ENCODE peak calls at places on chromosomes 12 and 14, in seven cellular contexts. L, Z, O, S, N, X and M are unnamed samples. For H3K4me1, the result is how much of the 10 kb centered on the place peaks cover.

GRCh38 chr14:98956181-98956580 is 315.8 kb downstream of the BCL11B start:
- DNase-seq in L (no peak), Z (no peak), O (no peak), S (no peak), N (peak), X (no peak), M (peak)

GRCh38 chr12:81245918-81246611 is 168.2 kb downstream of the ACSS3 start:
- DNase-seq in L (no peak), Z (no peak), O (no peak), S (no peak), N (no peak), X (no peak), M (peak)

GRCh38 chr14:103033744-103034143 is 23.6 kb downstream of the CDC42BPB start:
- DNase-seq in L (no peak), Z (no peak), O (no peak), S (no peak), N (peak), X (peak), M (no peak)

GRCh38 chr12:98424726-98425401 is 90.5 kb upstream of the TMPO start:
- DNase-seq in L (peak), Z (peak), O (peak), S (peak), N (no peak), X (peak), M (no peak)

GRCh38 chr14:105193916-105194782 is 13.0 kb upstream of the NUDT14 start:
- DNase-seq in L (no peak), Z (no peak), O (no peak), S (peak), N (no peak), X (no peak), M (no peak)

GRCh38 chr14:63039800-63040380 is 5.4 kb downstream of the KCNH5 start:
- DNase-seq in L (no peak), Z (no peak), O (peak), S (peak), N (no peak), X (no peak), M (no peak)

GRCh38 chr14:95340201-95340697 is 20.5 kb upstream of the CLMN start:
- DNase-seq in L (no peak), Z (peak), O (no peak), S (no peak), N (no peak), X (peak), M (no peak)

GRCh38 chr14:100622234-100622633 is 35.0 kb upstream of the BEGAIN start:
- DNase-seq in L (no peak), Z (no peak), O (no peak), S (peak), N (peak), X (peak), M (no peak)

GRCh38 chr12:26941251-26941650 is 3.0 kb downstream of the FGFR1OP2 start:
- DNase-seq in L (no peak), Z (no peak), O (no peak), S (no peak), N (no peak), X (no peak), M (no peak)

GRCh38 chr12:122506393-122506938 is 5.7 kb upstream of the ZCCHC8 start:
- DNase-seq in L (no peak), Z (no peak), O (no peak), S (no peak), N (no peak), X (no peak), M (no peak)

GRCh38 chr14:71591929-71592328 is 340.3 kb upstream of the RGS6 start:
- DNase-seq in L (peak), Z (no peak), O (no peak), S (no peak), N (no peak), X (no peak), M (no peak)

GRCh38 chr12:116319316-116319715 is 41.8 kb upstream of the MED13L start:
- DNase-seq in L (no peak), Z (no peak), O (no peak), S (no peak), N (no peak), X (no peak), M (no peak)

GRCh38 chr14:21626491-21627230 is 8.1 kb downstream of the OR10G2 start:
- DNase-seq in L (no peak), Z (no peak), O (no peak), S (no peak), N (no peak), X (no peak), M (no peak)

GRCh38 chr14:30443368-30444007 is 115.5 kb upstream of the G2E3 start:
- DNase-seq in L (peak), Z (no peak), O (peak), S (peak), N (no peak), X (no peak), M (no peak)

GRCh38 chr12:113422030-113422900 is at the start of gene SDSL:
- DNase-seq in L (peak), Z (peak), O (peak), S (peak), N (peak), X (peak), M (no peak)

GRCh38 chr14:74954232-74954946 is 1.0 kb downstream of the PGF start:
- DNase-seq in L (no peak), Z (no peak), O (no peak), S (peak), N (no peak), X (no peak), M (no peak)

GRCh38 chr12:118520428-118520827 is 144.1 kb downstream of the SUDS3 start:
- DNase-seq in L (no peak), Z (no peak), O (no peak), S (no peak), N (no peak), X (no peak), M (no peak)

GRCh38 chr14:95257521-95257920 is 62.2 kb downstream of the CLMN start:
- DNase-seq in L (no peak), Z (no peak), O (no peak), S (no peak), N (no peak), X (no peak), M (no peak)

GRCh38 chr14:52352546-52352945 is 38.4 kb downstream of the PTGER2 start:
- DNase-seq in L (no peak), Z (no peak), O (no peak), S (no peak), N (no peak), X (no peak), M (no peak)

GRCh38 chr12:112023759-112024396 is 10.7 kb downstream of the ERP29 start:
- DNase-seq in L (no peak), Z (no peak), O (peak), S (no peak), N (no peak), X (no peak), M (no peak)

GRCh38 chr12:63882844-63883243 is 38.3 kb downstream of the SRGAP1 start:
- DNase-seq in L (no peak), Z (no peak), O (peak), S (peak), N (no peak), X (no peak), M (no peak)

GRCh38 chr12:123657211-123657610 is 13.7 kb upstream of the TCTN2 start:
- DNase-seq in L (no peak), Z (no peak), O (peak), S (no peak), N (no peak), X (no peak), M (no peak)

GRCh38 chr12:124369055-124369900 is 74.4 kb downstream of the RFLNA start:
- DNase-seq in L (no peak), Z (peak), O (no peak), S (peak), N (peak), X (peak), M (no peak)

GRCh38 chr12:6476496-6476895 is 6.0 kb upstream of the VAMP1 start:
- DNase-seq in L (no peak), Z (no peak), O (no peak), S (no peak), N (no peak), X (no peak), M (no peak)

GRCh38 chr12:132955094-132955932 is 793 bp downstream of the ZNF605 start:
- DNase-seq in L (no peak), Z (peak), O (peak), S (no peak), N (peak), X (peak), M (no peak)

GRCh38 chr14:89617471-89618291 is 200.6 kb upstream of the FOXN3 start:
- DNase-seq in L (no peak), Z (peak), O (peak), S (peak), N (no peak), X (peak), M (no peak)
- TF ChIP-seq POLR2AphosphoS5 in L (no peak), Z (no peak), O (peak), S (no peak), N (no peak), X (no peak), M (no peak)

GRCh38 chr14:68522510-68523325 is 270.1 kb downstream of the ZFP36L1 start:
- DNase-seq in L (no peak), Z (no peak), O (no peak), S (no peak), N (no peak), X (no peak), M (peak)

GRCh38 chr14:68521952-68522509 is 270.8 kb downstream of the ZFP36L1 start:
- DNase-seq in L (no peak), Z (no peak), O (no peak), S (no peak), N (no peak), X (no peak), M (peak)

GRCh38 chr14:68521557-68521901 is 271.3 kb downstream of the ZFP36L1 start:
- DNase-seq in L (no peak), Z (no peak), O (no peak), S (no peak), N (no peak), X (no peak), M (no peak)

GRCh38 chr14:68523994-68524725 is 268.7 kb downstream of the ZFP36L1 start:
- DNase-seq in L (no peak), Z (no peak), O (no peak), S (no peak), N (no peak), X (no peak), M (peak)

GRCh38 chr14:68523326-68523610 is 269.6 kb downstream of the ZFP36L1 start:
- DNase-seq in L (no peak), Z (no peak), O (no peak), S (no peak), N (no peak), X (no peak), M (peak)
- H3K4me1 ChIP-seq in L (half or more), Z (under half), O (under half), S (under half), N (under half), X (half or more), M (half or more)

DNA sequence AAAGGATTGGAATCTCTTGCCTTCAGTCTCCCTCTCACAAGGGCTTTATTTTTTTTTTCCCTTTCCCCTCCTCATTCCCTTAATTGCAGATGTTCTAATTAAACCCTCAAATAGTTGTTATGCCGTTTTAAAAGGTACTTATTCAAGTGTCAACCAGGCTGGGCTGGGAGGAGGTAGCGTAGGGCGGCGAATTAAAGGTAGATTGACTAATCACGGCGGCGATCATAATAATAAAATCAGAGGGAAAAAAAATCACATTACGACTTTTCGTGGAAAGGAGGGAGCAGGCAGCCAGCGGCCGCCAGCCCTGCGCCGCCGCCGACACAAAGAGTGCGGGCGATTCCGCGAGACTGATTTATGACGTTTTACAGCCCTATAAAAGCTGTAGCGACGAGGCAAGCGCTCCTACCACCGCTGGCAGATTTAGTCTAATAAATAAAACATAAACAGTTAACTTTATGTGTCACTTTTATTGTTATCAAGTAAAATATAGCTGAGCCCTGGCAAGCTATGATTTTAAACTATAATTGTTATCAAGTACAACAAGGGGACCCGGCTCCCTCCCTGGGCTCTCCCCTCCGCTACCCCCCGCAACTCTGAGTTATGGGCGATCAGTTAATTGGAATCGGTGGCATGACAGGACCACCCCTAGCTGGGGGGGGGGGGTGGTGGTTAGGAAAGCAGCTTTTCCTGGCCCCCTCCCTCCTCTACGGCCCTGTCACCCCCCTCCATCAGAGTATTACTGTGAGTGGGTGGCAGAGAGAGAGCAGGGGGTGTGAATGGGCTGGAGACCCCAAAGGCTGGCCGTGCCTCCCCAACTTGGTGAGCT is 1.5 kb upstream of the HOXC4 start:
- DNase-seq in L (no peak), Z (no peak), O (no peak), S (peak), N (peak), X (no peak), M (no peak)
- TF ChIP-seq POLR2AphosphoS5 in L (no peak), Z (no peak), O (no peak), S (no peak), N (no peak), X (no peak), M (no peak)

GRCh38 chr12:56682323-56682722 is 5.8 kb downstream of the PTGES3 start:
- DNase-seq in L (no peak), Z (peak), O (no peak), S (no peak), N (peak), X (no peak), M (no peak)
- H3K4me1 ChIP-seq in L (under half), Z (half or more), O (under half), S (under half), N (half or more), X (half or more), M (half or more)